ENCODE peak calls at places on chromosomes 6 and 20, in four cellular contexts. Y is HepG2, H is K562, M is H1. K is an unnamed sample.

GRCh38 chr6:169986171-169986847 is 234.9 kb downstream of the ERMARD start:
- DNase-seq in Y (no peak), H (no peak), M (no peak), K (no peak)

GRCh38 chr6:2376429-2377355 is 131.3 kb upstream of the GMDS start:
- DNase-seq in Y (no peak), H (no peak), M (no peak), K (peak)

GRCh38 chr20:12023169-12023795 is 105.6 kb downstream of the BTBD3 start:
- DNase-seq in Y (no peak), H (no peak), M (no peak), K (no peak)

GRCh38 chr20:61313396-61313795 is 61.3 kb downstream of the CDH4 start:
- DNase-seq in Y (no peak), H (no peak), M (no peak), K (no peak)

GRCh38 chr6:87366428-87366827 is 21.8 kb downstream of the C6orf163 start:
- DNase-seq in Y (no peak), H (no peak), M (no peak), K (no peak)

GRCh38 chr6:140663772-140664171 is 1289.3 kb upstream of the CITED2 start:
- DNase-seq in Y (no peak), H (no peak), M (no peak), K (no peak)

GRCh38 chr6:44594471-44594870 is 207.0 kb downstream of the CDC5L start:
- DNase-seq in Y (no peak), H (no peak), M (no peak), K (no peak)

GRCh38 chr20:51354769-51355319 is 187.7 kb downstream of the NFATC2 start:
- DNase-seq in Y (no peak), H (no peak), M (no peak), K (no peak)

GRCh38 chr6:75334266-75335040 is 49.9 kb upstream of the TMEM30A start:
- DNase-seq in Y (no peak), H (no peak), M (peak), K (no peak)

GRCh38 chr6:53112404-53112803 is 36.2 kb downstream of the GCM1 start:
- DNase-seq in Y (peak), H (no peak), M (no peak), K (peak)

GRCh38 chr6:145087034-145087433 is 648.3 kb downstream of the EPM2A start:
- DNase-seq in Y (no peak), H (no peak), M (no peak), K (no peak)

GRCh38 chr20:1897486-1897885 is 2.3 kb downstream of the SIRPA start:
- DNase-seq in Y (no peak), H (no peak), M (no peak), K (peak)

GRCh38 chr20:22312744-22313346 is 271.5 kb downstream of the FOXA2 start:
- DNase-seq in Y (peak), H (peak), M (peak), K (peak)

GRCh38 chr6:143465546-143465945 is 14.9 kb downstream of the PEX3 start:
- DNase-seq in Y (no peak), H (no peak), M (no peak), K (no peak)

GRCh38 chr20:44054118-44054517 is 132.9 kb downstream of the JPH2 start:
- DNase-seq in Y (no peak), H (no peak), M (peak), K (no peak)

GRCh38 chr20:33408716-33409654 is 7.7 kb upstream of the CDK5RAP1 start:
- DNase-seq in Y (no peak), H (no peak), M (no peak), K (no peak)

GRCh38 chr20:10454135-10454750 is 19.1 kb downstream of the SLX4IP start:
- DNase-seq in Y (no peak), H (no peak), M (no peak), K (no peak)

GRCh38 chr6:16725145-16725864 is 36.0 kb downstream of the ATXN1 start:
- DNase-seq in Y (no peak), H (no peak), M (no peak), K (no peak)

GRCh38 chr20:47464380-47465101 is 37.1 kb upstream of the NCOA3 start:
- DNase-seq in Y (peak), H (no peak), M (no peak), K (peak)

GRCh38 chr6:43391448-43392031 is 22.1 kb upstream of the ZNF318 start:
- DNase-seq in Y (no peak), H (no peak), M (no peak), K (no peak)

GRCh38 chr6:1424306-1424927 is 35.0 kb downstream of the FOXF2 start:
- DNase-seq in Y (peak), H (no peak), M (peak), K (peak)

GRCh38 chr6:89950879-89951391 is 56.7 kb downstream of the GJA10 start:
- DNase-seq in Y (no peak), H (no peak), M (no peak), K (no peak)

GRCh38 chr20:53495357-53495756 is 98.3 kb downstream of the ZNF217 start:
- DNase-seq in Y (no peak), H (no peak), M (peak), K (no peak)

GRCh38 chr20:24842591-24843442 is 106.3 kb upstream of the CST7 start:
- DNase-seq in Y (no peak), H (no peak), M (no peak), K (no peak)

GRCh38 chr6:10316327-10316726 is 98.5 kb downstream of the TFAP2A start:
- DNase-seq in Y (no peak), H (no peak), M (no peak), K (no peak)

GRCh38 chr6:168123165-168123911 is 44.3 kb upstream of the FRMD1 start:
- DNase-seq in Y (no peak), H (no peak), M (no peak), K (no peak)

GRCh38 chr6:79463721-79464120 is 73.5 kb downstream of the LCA5 start:
- DNase-seq in Y (peak), H (no peak), M (no peak), K (no peak)

DNA sequence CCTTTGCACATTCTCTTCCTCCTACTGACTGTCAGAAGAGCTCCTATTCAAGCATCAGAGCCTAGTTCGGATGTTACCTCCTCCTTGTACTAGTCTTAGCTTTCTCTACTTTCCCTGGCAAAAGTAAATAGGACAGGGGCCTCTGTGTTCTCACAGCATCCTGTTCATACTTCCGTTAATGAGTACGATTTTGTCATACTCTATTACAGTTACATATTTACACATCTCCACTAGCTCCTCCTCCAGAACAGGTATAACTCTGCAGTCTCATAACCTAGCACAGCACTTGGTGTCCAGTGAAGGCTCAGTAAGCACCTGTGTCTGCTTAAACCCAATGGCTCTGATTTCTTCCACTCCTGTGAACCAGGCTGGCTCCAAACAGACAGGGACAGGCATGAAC is 7.0 kb downstream of the ELMO2 start:
- DNase-seq in Y (no peak), H (no peak), M (no peak), K (no peak)
- TF ChIP-seq RNF2 in Y (no peak), H (no peak), M (no peak), K (no peak)

DNA sequence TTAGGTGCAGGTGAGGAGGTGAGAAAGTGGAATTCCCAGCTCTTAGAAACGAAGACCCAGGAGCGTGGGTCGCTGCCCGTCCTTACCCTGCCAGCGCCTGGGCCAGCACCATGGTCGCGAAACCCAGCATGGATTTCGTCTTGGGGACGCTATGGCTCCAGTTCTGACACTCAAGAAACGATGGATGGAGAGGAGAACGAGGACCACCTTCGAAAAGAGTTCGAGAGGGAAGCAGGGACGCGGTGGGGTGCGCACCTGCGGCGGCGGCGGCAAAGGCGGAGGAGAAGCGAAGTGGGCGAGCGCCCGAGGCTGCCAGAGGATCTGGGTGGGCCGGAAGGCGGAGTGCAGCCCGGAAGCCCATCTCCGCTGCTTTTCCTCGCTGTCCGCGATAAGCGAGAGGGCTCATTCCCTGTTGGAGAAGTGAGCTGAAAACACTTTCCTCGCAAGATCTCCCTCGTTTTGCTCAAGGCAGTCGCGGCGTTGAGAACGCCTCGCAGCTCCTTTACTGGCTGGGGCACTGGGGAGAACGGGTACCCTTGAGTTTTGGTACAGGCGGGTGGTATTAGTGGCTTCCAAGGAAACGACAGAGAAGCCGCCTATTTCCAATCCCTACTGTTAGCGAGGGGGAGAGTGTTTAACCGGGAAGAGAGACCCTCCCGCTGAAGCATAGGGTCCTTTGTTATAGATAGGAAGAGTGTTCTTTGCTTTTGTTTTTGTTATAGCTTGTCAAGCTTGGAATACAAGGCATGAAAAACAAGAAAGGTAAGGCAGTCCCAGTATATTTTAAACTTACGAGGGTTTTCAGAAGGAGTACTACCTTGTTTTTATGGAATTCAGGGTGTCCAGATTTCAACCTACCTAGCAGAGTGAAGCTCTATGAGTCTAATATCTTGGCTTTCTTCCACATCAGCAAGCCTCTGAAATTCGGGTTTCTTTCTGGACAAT is 109.5 kb downstream of the TRIM27 start:
- DNase-seq in Y (no peak), H (no peak), M (peak), K (no peak)
- TF ChIP-seq RNF2 in Y (peak), H (no peak), M (peak), K (no peak)

DNA sequence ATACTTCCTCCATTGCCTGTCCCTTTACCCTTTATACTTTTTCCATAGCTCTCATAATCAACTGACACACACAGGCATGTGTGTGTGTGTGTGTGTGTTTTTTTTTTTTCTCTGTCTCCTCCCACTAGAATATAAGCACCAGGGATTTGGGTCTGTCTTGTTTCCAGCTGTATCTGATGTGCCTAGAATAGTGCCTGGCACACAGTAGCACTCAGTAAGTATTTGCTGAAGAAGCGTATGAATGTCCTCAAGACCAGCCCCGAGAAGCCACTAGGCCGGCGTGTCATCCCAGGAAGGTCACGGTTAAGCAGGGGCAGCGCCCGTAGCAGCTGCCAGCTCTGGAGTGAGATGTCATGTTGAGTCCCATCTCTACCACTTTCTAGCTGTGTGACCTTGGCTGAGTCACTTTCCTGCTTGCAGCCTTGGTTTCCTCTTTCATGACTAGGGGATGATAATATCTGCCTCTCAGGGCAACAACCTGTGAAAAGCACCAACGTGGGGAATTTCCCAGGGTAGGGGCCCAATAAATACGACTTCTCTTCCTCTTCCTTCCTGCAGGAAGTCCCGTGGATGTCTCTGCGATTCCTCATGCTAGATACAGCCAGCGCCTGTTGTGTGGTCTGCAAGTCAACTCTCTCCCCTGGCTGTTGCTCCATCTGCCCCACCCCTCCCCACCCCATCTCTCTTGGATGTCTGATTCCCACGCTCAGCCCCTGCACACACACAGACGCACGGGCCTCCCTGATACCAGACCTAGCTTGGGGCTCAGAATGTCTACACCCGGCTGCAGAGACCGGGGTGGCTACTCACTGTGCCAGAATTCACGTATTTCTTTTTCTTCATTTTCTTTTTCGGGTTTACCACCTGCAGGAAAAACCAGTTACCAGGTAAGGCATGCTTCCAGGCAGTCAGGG is 58.1 kb downstream of the RAB44 start:
- DNase-seq in Y (peak), H (no peak), M (no peak), K (no peak)
- TF ChIP-seq RNF2 in Y (no peak), H (no peak), M (no peak), K (no peak)

GRCh38 chr20:56710577-56711465 is 81.7 kb downstream of the TFAP2C start:
- DNase-seq in Y (no peak), H (no peak), M (no peak), K (peak)
- TF ChIP-seq RNF2 in Y (no peak), H (no peak), M (no peak), K (no peak)

GRCh38 chr6:30689022-30689865 is 1.5 kb downstream of the NRM start:
- DNase-seq in Y (no peak), H (no peak), M (no peak), K (no peak)
- TF ChIP-seq RNF2 in Y (no peak), H (no peak), M (no peak), K (no peak)